ENCODE peak calls at places on chromosomes 7 and 10, in six cellular contexts. One of them, this sample, is unnamed.

GRCh38 chr10:72259491-72260214 is 14.1 kb upstream of the DDIT4 start:
- DNase-seq in dermis blood vessel endothelial cell: no peak
- DNase-seq in KBM-7: peak
- DNase-seq in activated effector memory CD4-positive, alpha-beta T cell treated with anti-CD3 and anti-CD28 coated beads, Interleukin-2, amount 50 U/mL, for 16 hours: no peak
- DNase-seq in activated CD4-positive, CD25-positive, alpha-beta regulatory T cell: no peak
- DNase-seq in GOT3: no peak
- DNase-seq in this sample: no peak

GRCh38 chr10:113290137-113290536 is 262.7 kb upstream of the HABP2 start:
- DNase-seq in dermis blood vessel endothelial cell: no peak
- DNase-seq in KBM-7: no peak
- DNase-seq in activated effector memory CD4-positive, alpha-beta T cell treated with anti-CD3 and anti-CD28 coated beads, Interleukin-2, amount 50 U/mL, for 16 hours: no peak
- DNase-seq in activated CD4-positive, CD25-positive, alpha-beta regulatory T cell: no peak
- DNase-seq in GOT3: no peak
- DNase-seq in this sample: no peak

GRCh38 chr7:18978108-18978495 is 139.3 kb downstream of the TWIST1 start:
- DNase-seq in dermis blood vessel endothelial cell: peak
- DNase-seq in KBM-7: no peak
- DNase-seq in activated effector memory CD4-positive, alpha-beta T cell treated with anti-CD3 and anti-CD28 coated beads, Interleukin-2, amount 50 U/mL, for 16 hours: no peak
- DNase-seq in activated CD4-positive, CD25-positive, alpha-beta regulatory T cell: no peak
- DNase-seq in GOT3: no peak
- DNase-seq in this sample: no peak

GRCh38 chr10:132465193-132465888 is 68.3 kb downstream of the PWWP2B start:
- DNase-seq in dermis blood vessel endothelial cell: no peak
- DNase-seq in KBM-7: no peak
- DNase-seq in activated effector memory CD4-positive, alpha-beta T cell treated with anti-CD3 and anti-CD28 coated beads, Interleukin-2, amount 50 U/mL, for 16 hours: no peak
- DNase-seq in activated CD4-positive, CD25-positive, alpha-beta regulatory T cell: no peak
- DNase-seq in GOT3: no peak
- DNase-seq in this sample: no peak

GRCh38 chr7:104089622-104090021 is 100.2 kb upstream of the RELN start:
- DNase-seq in dermis blood vessel endothelial cell: no peak
- DNase-seq in KBM-7: no peak
- DNase-seq in activated effector memory CD4-positive, alpha-beta T cell treated with anti-CD3 and anti-CD28 coated beads, Interleukin-2, amount 50 U/mL, for 16 hours: no peak
- DNase-seq in activated CD4-positive, CD25-positive, alpha-beta regulatory T cell: no peak
- DNase-seq in GOT3: no peak
- DNase-seq in this sample: no peak

GRCh38 chr10:80664071-80664680 is 126.5 kb downstream of the SH2D4B start:
- DNase-seq in dermis blood vessel endothelial cell: peak
- DNase-seq in KBM-7: peak
- DNase-seq in activated effector memory CD4-positive, alpha-beta T cell treated with anti-CD3 and anti-CD28 coated beads, Interleukin-2, amount 50 U/mL, for 16 hours: peak
- DNase-seq in activated CD4-positive, CD25-positive, alpha-beta regulatory T cell: no peak
- DNase-seq in GOT3: no peak
- DNase-seq in this sample: peak

GRCh38 chr10:127907411-127908105 is 655 bp downstream of the PTPRE start:
- DNase-seq in dermis blood vessel endothelial cell: peak
- DNase-seq in KBM-7: no peak
- DNase-seq in activated effector memory CD4-positive, alpha-beta T cell treated with anti-CD3 and anti-CD28 coated beads, Interleukin-2, amount 50 U/mL, for 16 hours: no peak
- DNase-seq in activated CD4-positive, CD25-positive, alpha-beta regulatory T cell: no peak
- DNase-seq in GOT3: no peak
- DNase-seq in this sample: no peak

GRCh38 chr7:51366172-51366728 is 49.6 kb upstream of the COBL start:
- DNase-seq in dermis blood vessel endothelial cell: no peak
- DNase-seq in KBM-7: no peak
- DNase-seq in activated effector memory CD4-positive, alpha-beta T cell treated with anti-CD3 and anti-CD28 coated beads, Interleukin-2, amount 50 U/mL, for 16 hours: no peak
- DNase-seq in activated CD4-positive, CD25-positive, alpha-beta regulatory T cell: no peak
- DNase-seq in GOT3: no peak
- DNase-seq in this sample: no peak

GRCh38 chr7:24029068-24029467 is 254.9 kb upstream of the NPY start:
- DNase-seq in dermis blood vessel endothelial cell: no peak
- DNase-seq in KBM-7: no peak
- DNase-seq in activated effector memory CD4-positive, alpha-beta T cell treated with anti-CD3 and anti-CD28 coated beads, Interleukin-2, amount 50 U/mL, for 16 hours: no peak
- DNase-seq in activated CD4-positive, CD25-positive, alpha-beta regulatory T cell: no peak
- DNase-seq in GOT3: no peak
- DNase-seq in this sample: no peak

This sample was measured in AML-193.